ENCODE peak calls at places on chromosomes 7 and 10, in five cellular contexts. B, C, U, X and V are unnamed samples.

GRCh38 chr10:101297901-101298451 is 56.0 kb upstream of the BTRC start:
- DNase-seq in B (peak), C (peak), U (peak), X (peak), V (peak)

GRCh38 chr10:133608855-133609254 is 17.7 kb downstream of the FRG2B start:
- DNase-seq in B (no peak), C (no peak), U (no peak), X (no peak), V (no peak)

GRCh38 chr7:134355004-134355525 is 38.3 kb upstream of the SLC35B4 start:
- DNase-seq in B (no peak), C (no peak), U (no peak), X (no peak), V (no peak)

GRCh38 chr10:122460891-122461293 is 461 bp upstream of the HTRA1 start:
- DNase-seq in B (no peak), C (no peak), U (no peak), X (no peak), V (no peak)

GRCh38 chr10:33509231-33509871 is 174.9 kb upstream of the NRP1 start:
- DNase-seq in B (peak), C (no peak), U (no peak), X (no peak), V (no peak)

GRCh38 chr7:85001493-85002345 is 185.1 kb downstream of the SEMA3D start:
- DNase-seq in B (no peak), C (no peak), U (no peak), X (no peak), V (no peak)

GRCh38 chr7:151793531-151793935 is 83.4 kb downstream of the PRKAG2 start:
- DNase-seq in B (no peak), C (peak), U (no peak), X (no peak), V (no peak)

GRCh38 chr7:26759108-26759507 is 105.3 kb downstream of the SKAP2 start:
- DNase-seq in B (no peak), C (no peak), U (no peak), X (no peak), V (no peak)

GRCh38 chr10:66538352-66538751 is 387.5 kb upstream of the LRRTM3 start:
- DNase-seq in B (no peak), C (no peak), U (no peak), X (no peak), V (no peak)

GRCh38 chr7:138170298-138170697 is 94.0 kb downstream of the AKR1D1 start:
- DNase-seq in B (no peak), C (no peak), U (no peak), X (no peak), V (no peak)

GRCh38 chr7:13880789-13881188 is 108.7 kb downstream of the ETV1 start:
- DNase-seq in B (no peak), C (no peak), U (no peak), X (no peak), V (no peak)

GRCh38 chr10:132228616-132229015 is 41.9 kb downstream of the DPYSL4 start:
- DNase-seq in B (no peak), C (no peak), U (no peak), X (no peak), V (no peak)

GRCh38 chr10:107032700-107033401 is 131.7 kb downstream of the SORCS1 start:
- DNase-seq in B (no peak), C (no peak), U (no peak), X (no peak), V (no peak)

GRCh38 chr7:123003539-123004126 is 8.1 kb upstream of the TAS2R16 start:
- DNase-seq in B (no peak), C (no peak), U (no peak), X (no peak), V (no peak)

GRCh38 chr10:44369296-44369695 is 15.6 kb downstream of the CXCL12 start:
- DNase-seq in B (no peak), C (no peak), U (no peak), X (no peak), V (no peak)

GRCh38 chr7:1665721-1666250 is 4.3 kb upstream of the ELFN1 start:
- DNase-seq in B (peak), C (peak), U (no peak), X (no peak), V (no peak)

GRCh38 chr7:6392712-6393666 is 54.8 kb downstream of the DAGLB start:
- DNase-seq in B (peak), C (peak), U (peak), X (peak), V (no peak)

GRCh38 chr10:64519831-64520230 is 998.6 kb downstream of the REEP3 start:
- DNase-seq in B (peak), C (no peak), U (no peak), X (no peak), V (no peak)

GRCh38 chr7:20225384-20225783 is 8.2 kb upstream of the MACC1 start:
- DNase-seq in B (no peak), C (no peak), U (no peak), X (no peak), V (no peak)

GRCh38 chr7:27961255-27961654 is 219.3 kb downstream of the JAZF1 start:
- DNase-seq in B (no peak), C (no peak), U (no peak), X (no peak), V (no peak)

GRCh38 chr10:86401588-86402282 is 35.1 kb upstream of the GRID1 start:
- DNase-seq in B (no peak), C (peak), U (peak), X (no peak), V (no peak)

GRCh38 chr10:86399879-86400704 is 33.5 kb upstream of the GRID1 start:
- DNase-seq in B (peak), C (peak), U (peak), X (peak), V (peak)

GRCh38 chr10:86402283-86402931 is 35.8 kb upstream of the GRID1 start:
- DNase-seq in B (no peak), C (no peak), U (no peak), X (no peak), V (no peak)

GRCh38 chr10:86399514-86399878 is 32.9 kb upstream of the GRID1 start:
- DNase-seq in B (no peak), C (no peak), U (no peak), X (no peak), V (no peak)

GRCh38 chr10:86400705-86401587 is 34.4 kb upstream of the GRID1 start:
- DNase-seq in B (no peak), C (peak), U (peak), X (peak), V (peak)
- TF ChIP-seq CTCF in B (no peak), C (no peak), U (no peak), X (no peak), V (peak)

GRCh38 chr10:119654540-119654939 is 3.4 kb downstream of the BAG3 start:
- DNase-seq in B (no peak), C (peak), U (no peak), X (peak), V (no peak)

GRCh38 chr10:119651514-119652327 is 541 bp downstream of the BAG3 start:
- DNase-seq in B (peak), C (peak), U (peak), X (peak), V (peak)

GRCh38 chr10:119650692-119651513 is at the start of gene BAG3:
- DNase-seq in B (peak), C (peak), U (peak), X (peak), V (peak)

GRCh38 chr10:119653209-119653608 is 2.0 kb downstream of the BAG3 start:
- DNase-seq in B (no peak), C (no peak), U (no peak), X (no peak), V (no peak)

DNA sequence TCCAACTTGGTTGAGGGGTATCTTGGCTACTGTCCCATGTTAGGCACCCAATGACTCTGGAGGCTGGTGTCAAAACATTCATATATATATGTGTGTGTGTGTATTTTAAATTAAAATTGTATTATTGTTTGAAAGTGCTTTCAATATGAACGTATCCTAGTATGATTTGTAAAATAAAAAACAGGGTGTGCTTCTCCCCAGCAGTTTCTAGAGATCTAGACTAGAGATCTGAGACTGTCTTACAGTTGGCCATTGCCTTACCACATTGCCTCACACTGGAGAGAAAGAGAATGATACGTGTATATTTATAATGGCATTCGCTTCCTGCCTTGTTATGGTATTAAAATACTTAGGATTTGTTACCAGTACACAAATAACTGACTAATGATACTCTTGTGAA is 1.2 kb downstream of the BAG3 start:
- DNase-seq in B (no peak), C (no peak), U (no peak), X (peak), V (no peak)
- TF ChIP-seq CTCF in B (peak), C (peak), U (no peak), X (peak), V (peak)

DNA sequence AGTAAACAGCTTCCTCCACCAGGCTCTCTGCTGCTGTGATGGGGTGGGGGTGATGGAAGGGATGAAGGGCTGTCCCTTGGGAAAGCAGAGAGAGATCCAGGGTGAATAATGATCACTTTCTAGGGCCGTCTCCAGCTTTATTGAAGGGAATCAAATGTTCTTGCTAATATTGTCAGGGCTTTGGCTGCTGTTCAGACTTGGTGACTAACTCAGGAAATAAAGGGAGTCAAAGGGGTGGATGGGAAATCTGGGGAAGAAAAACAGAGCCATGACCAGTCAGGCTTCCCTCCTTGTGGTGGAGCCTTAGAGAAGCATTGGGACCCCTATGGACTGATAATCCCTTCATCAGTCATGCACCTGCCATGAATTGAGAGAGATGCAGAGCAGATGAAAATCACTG is 196.2 kb upstream of the AGK start:
- DNase-seq in B (no peak), C (no peak), U (no peak), X (no peak), V (no peak)
- TF ChIP-seq CTCF in B (no peak), C (no peak), U (no peak), X (no peak), V (no peak)

GRCh38 chr10:16510843-16511242 is 10.8 kb downstream of the C1QL3 start:
- DNase-seq in B (no peak), C (no peak), U (no peak), X (no peak), V (no peak)

GRCh38 chr10:16509996-16510395 is 11.7 kb downstream of the C1QL3 start:
- DNase-seq in B (no peak), C (no peak), U (no peak), X (no peak), V (no peak)

DNA sequence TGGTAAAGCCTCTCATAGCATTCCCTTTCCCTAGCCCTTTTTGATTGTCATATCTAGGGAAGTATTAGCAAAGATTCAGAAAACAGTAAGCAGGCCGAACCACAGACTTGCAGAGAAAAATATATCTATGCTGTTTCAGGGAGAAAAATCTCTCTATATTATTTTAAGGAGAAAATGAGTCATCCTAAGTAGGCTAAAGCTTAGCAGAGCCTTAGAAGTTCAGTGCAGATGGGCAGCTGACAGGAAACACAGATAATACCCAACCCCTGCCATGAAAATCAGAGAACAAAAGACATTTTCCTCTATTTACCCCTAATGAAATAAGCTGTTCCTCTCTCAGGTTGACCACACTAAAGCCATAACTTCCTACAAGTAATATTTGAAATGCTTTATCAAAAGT is 16.5 kb downstream of the C1QL3 start:
- DNase-seq in B (no peak), C (no peak), U (no peak), X (no peak), V (no peak)
- TF ChIP-seq CTCF in B (no peak), C (no peak), U (no peak), X (no peak), V (no peak)

GRCh38 chr7:130037703-130038102 is 13.5 kb downstream of the ZC3HC1 start:
- DNase-seq in B (no peak), C (no peak), U (no peak), X (no peak), V (no peak)
- TF ChIP-seq CTCF in B (peak), C (no peak), U (no peak), X (no peak), V (peak)

GRCh38 chr10:21810582-21811244 is 192.8 kb downstream of the DNAJC1 start:
- DNase-seq in B (peak), C (no peak), U (no peak), X (no peak), V (no peak)
- TF ChIP-seq CTCF in B (no peak), C (no peak), U (no peak), X (no peak), V (no peak)

GRCh38 chr10:43218206-43218950 is 48.5 kb downstream of the RASGEF1A start:
- DNase-seq in B (no peak), C (peak), U (no peak), X (no peak), V (no peak)
- TF ChIP-seq CTCF in B (no peak), C (no peak), U (no peak), X (no peak), V (no peak)